ENCODE peak calls at places on chromosomes 12 and 14, in seven cellular contexts. D is activated T-helper 1 cell treated with anti-CD3 and anti-CD28 coated beads, Interleukin-2, amount 50 U/mL, for 16 hours; N is myocyte; Q is HAP-1; M is CD8-positive, alpha-beta T cell; T is HTR-8/SVneo; Y is stimulated activated CD8-positive, alpha-beta memory T cell treated with anti-CD3 and anti-CD28 coated beads, Interleukin-12 subunit alpha, Interleukin-12 subunit beta, amount 100 ng/mL, for 4 hours. S is an unnamed sample.

GRCh38 chr12:2179953-2180736 is 127.4 kb downstream of the CACNA1C start:
- DNase-seq in Y (no peak), D (no peak), Q (no peak), M (no peak), N (peak; percentile 86), T (peak; percentile 69), S (no peak)

GRCh38 chr14:75222208-75222701 is 45.8 kb upstream of the TMED10 start:
- DNase-seq in N (no peak), T (peak; percentile 95), Q (no peak), D (no peak), M (no peak), Y (no peak), S (peak; percentile 38)

GRCh38 chr12:5188413-5188930 is 144.8 kb downstream of the KCNA5 start:
- DNase-seq in Q (no peak), D (no peak), Y (no peak), M (no peak), T (no peak), N (no peak), S (no peak)

GRCh38 chr14:44613061-44613712 is 106.1 kb upstream of the FSCB start:
- DNase-seq in M (no peak), T (no peak), Y (no peak), Q (no peak), D (no peak), N (no peak), S (no peak)

GRCh38 chr12:133023566-133023965 is 13.7 kb upstream of the ZNF84 start:
- DNase-seq in Y (no peak), Q (no peak), N (no peak), D (no peak), M (no peak), T (no peak), S (no peak)

GRCh38 chr12:13173537-13173936 is 23.0 kb upstream of the EMP1 start:
- DNase-seq in T (no peak), N (peak; percentile 80), Y (no peak), D (no peak), Q (no peak), M (no peak), S (no peak)

GRCh38 chr14:54640480-54640879 is 73.6 kb downstream of the SAMD4A start:
- DNase-seq in Q (no peak), N (no peak), T (no peak), Y (no peak), D (no peak), M (no peak), S (no peak)

GRCh38 chr14:54776361-54777001 is 126.1 kb downstream of the GCH1 start:
- DNase-seq in Q (no peak), Y (no peak), N (peak; percentile 83), M (peak; percentile 44), T (peak; percentile 64), D (peak; percentile 26), S (no peak)

GRCh38 chr14:32933623-32933942 is 5.1 kb upstream of the NPAS3 start:
- DNase-seq in D (no peak), Q (no peak), N (peak; percentile 9), Y (no peak), T (no peak), M (no peak), S (peak; percentile 74)

GRCh38 chr14:30957813-30958370 is 67.6 kb upstream of the AP4S1 start:
- DNase-seq in Q (no peak), M (no peak), T (no peak), D (no peak), N (no peak), Y (no peak), S (no peak)

GRCh38 chr12:7666595-7666994 is 887 bp upstream of the APOBEC1 start:
- DNase-seq in N (no peak), M (no peak), D (no peak), T (no peak), Y (no peak), Q (no peak), S (no peak)

GRCh38 chr14:98893675-98894074 is 378.3 kb downstream of the BCL11B start:
- DNase-seq in Y (no peak), T (no peak), N (no peak), D (no peak), M (no peak), Q (no peak), S (no peak)

GRCh38 chr12:125312471-125312870 is 247.2 kb downstream of the AACS start:
- DNase-seq in Q (no peak), T (no peak), D (no peak), M (no peak), Y (no peak), N (no peak), S (no peak)

GRCh38 chr12:95582230-95583058 is 31.2 kb upstream of the USP44 start:
- DNase-seq in Y (no peak), M (no peak), D (no peak), Q (no peak), N (peak; percentile 65), T (peak; percentile 62), S (peak; percentile 72)

GRCh38 chr12:108773798-108774788 is 42.8 kb upstream of the CORO1C start:
- DNase-seq in D (no peak), N (peak; percentile 97), Y (no peak), T (no peak), Q (peak; percentile 34), M (no peak), S (peak; percentile 31)

GRCh38 chr12:50788562-50788961 is 24.7 kb downstream of the ATF1 start:
- DNase-seq in T (peak; percentile 39), Q (no peak), M (no peak), D (no peak), N (peak; percentile 41), Y (no peak), S (no peak)

GRCh38 chr12:64029013-64029857 is 184.7 kb downstream of the SRGAP1 start:
- DNase-seq in D (no peak), Q (no peak), M (no peak), Y (no peak), N (peak; percentile 22), T (peak; percentile 35), S (no peak)

GRCh38 chr14:104721704-104722431 is 2.2 kb upstream of the ADSS1 start:
- DNase-seq in Q (no peak), Y (no peak), N (peak; percentile 92), T (no peak), D (no peak), M (no peak), S (no peak)